ENCODE peak calls at places on chromosomes 1 and 21, in four cellular contexts. D is A673; J is sigmoid colon; N is CD8-positive, alpha-beta T cell. E is an unnamed sample.

GRCh38 chr21:37700641-37701202 is 215.5 kb downstream of the KCNJ6 start:
- DNase-seq in D (peak), J (no peak), N (no peak), E (no peak)

GRCh38 chr1:208855403-208855802 is 611.2 kb upstream of the PLXNA2 start:
- DNase-seq in N (no peak), D (no peak), J (no peak), E (no peak)

GRCh38 chr1:30745156-30745833 is 12.3 kb downstream of the LAPTM5 start:
- DNase-seq in D (no peak), J (no peak), N (no peak), E (no peak)

GRCh38 chr1:228370439-228370940 is 36.1 kb downstream of the TRIM11 start:
- DNase-seq in J (peak), N (no peak), D (no peak), E (no peak)

GRCh38 chr21:43701936-43702784 is 16.8 kb upstream of the PDXK start:
- DNase-seq in J (no peak), D (no peak), N (no peak), E (no peak)

GRCh38 chr1:145956776-145957442 is 908 bp downstream of the LIX1L start:
- DNase-seq in D (no peak), J (peak), N (no peak), E (no peak)

GRCh38 chr1:178189814-178190213 is 95.9 kb downstream of the RASAL2 start:
- DNase-seq in N (no peak), J (no peak), D (peak), E (no peak)

GRCh38 chr1:162215902-162216301 is 146.4 kb downstream of the NOS1AP start:
- DNase-seq in N (no peak), D (peak), J (no peak), E (no peak)

GRCh38 chr1:119367332-119368124 is 1.1 kb upstream of the HAO2 start:
- DNase-seq in D (peak), J (no peak), N (no peak), E (no peak)

GRCh38 chr1:46453449-46453848 is 36.2 kb upstream of the DMBX1 start:
- DNase-seq in D (no peak), N (no peak), J (no peak), E (no peak)

GRCh38 chr21:36959020-36959835 is 7.2 kb downstream of the HLCS start:
- DNase-seq in N (no peak), D (no peak), J (no peak), E (no peak)

GRCh38 chr1:212754193-212754592 is 37.4 kb downstream of the NSL1 start:
- DNase-seq in D (no peak), N (no peak), J (no peak), E (no peak)

GRCh38 chr1:37239225-37239740 is 205.0 kb upstream of the GRIK3 start:
- DNase-seq in D (no peak), J (no peak), N (no peak), E (no peak)

GRCh38 chr1:153534226-153534932 is 1.4 kb downstream of the S100A6 start:
- DNase-seq in D (no peak), N (no peak), J (peak), E (no peak)

GRCh38 chr1:237386362-237387143 is 344.6 kb downstream of the RYR2 start:
- DNase-seq in N (no peak), D (peak), J (no peak), E (no peak)

GRCh38 chr1:222187566-222187965 is 360.3 kb downstream of the HHIPL2 start:
- DNase-seq in D (no peak), J (no peak), N (no peak), E (no peak)

GRCh38 chr21:45876381-45877159 is 105.0 kb upstream of the COL6A1 start:
- DNase-seq in J (peak), N (no peak), D (no peak), E (no peak)

GRCh38 chr21:41659791-41660560 is 106.9 kb downstream of the RIPK4 start:
- DNase-seq in D (no peak), N (no peak), J (no peak), E (peak)

GRCh38 chr1:50796277-50796676 is 163.8 kb downstream of the FAF1 start:
- DNase-seq in J (no peak), D (no peak), N (no peak), E (no peak)

GRCh38 chr1:197399691-197400521 is 131.9 kb downstream of the CRB1 start:
- DNase-seq in D (peak), N (no peak), J (no peak), E (no peak)
- TF ChIP-seq CTCF in D (peak), N (peak), J (no peak), E (no peak)

GRCh38 chr1:16209847-16210407 is 2.5 kb downstream of the ARHGEF19 start:
- DNase-seq in D (no peak), J (no peak), N (no peak), E (no peak)

GRCh38 chr1:16208270-16208987 is 4.0 kb downstream of the ARHGEF19 start:
- DNase-seq in J (no peak), D (no peak), N (no peak), E (no peak)

GRCh38 chr1:16207318-16208269 is 4.9 kb downstream of the ARHGEF19 start:
- DNase-seq in D (no peak), N (no peak), J (peak), E (no peak)

GRCh38 chr1:16210581-16210980 is 1.9 kb downstream of the ARHGEF19 start:
- DNase-seq in D (no peak), J (no peak), N (no peak), E (no peak)

DNA sequence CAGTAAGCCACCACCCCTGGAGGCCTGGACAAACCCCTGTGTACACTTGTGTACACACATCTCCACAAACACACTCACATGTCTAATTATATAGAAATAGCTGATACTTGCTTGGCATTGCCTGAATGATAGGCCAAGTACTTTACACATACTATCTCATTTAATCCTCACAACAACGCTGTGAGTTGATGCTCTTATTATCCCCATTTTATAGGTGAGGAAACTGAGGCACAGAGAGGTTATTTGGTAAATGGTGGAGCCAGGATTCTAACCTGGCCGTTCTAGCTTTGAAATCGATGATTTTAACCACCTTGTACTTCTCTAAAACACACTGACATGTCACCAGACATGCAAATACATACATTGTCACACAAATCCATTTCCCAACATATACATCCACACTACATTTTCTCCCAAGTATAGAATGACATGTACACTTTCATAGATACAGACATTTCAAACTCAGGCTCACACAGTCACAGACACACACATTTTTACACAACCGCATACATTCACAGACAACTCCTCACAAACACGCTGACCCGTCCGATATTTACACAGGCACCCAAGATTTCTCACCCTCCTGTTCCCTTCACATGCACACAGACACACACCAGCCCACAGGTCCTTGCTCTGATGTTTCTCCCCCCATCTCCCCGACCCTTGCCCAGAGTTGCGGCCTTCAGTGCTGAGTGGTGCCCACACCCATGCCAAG is 3.2 kb downstream of the ARHGEF19 start:
- DNase-seq in D (no peak), N (no peak), J (no peak), E (no peak)
- H3K4me3 ChIP-seq in D (no peak), N (no peak), J (no peak), E (no peak)

GRCh38 chr1:203663820-203664219 is 37.2 kb downstream of the ATP2B4 start:
- DNase-seq in D (no peak), N (no peak), J (no peak), E (no peak)
- H3K27ac ChIP-seq in D (no peak), N (no peak), J (peak), E (peak)

GRCh38 chr1:7476402-7476801 is 294.7 kb upstream of the VAMP3 start:
- DNase-seq in J (no peak), N (no peak), D (no peak), E (no peak)

GRCh38 chr1:7475691-7476090 is 295.4 kb upstream of the VAMP3 start:
- DNase-seq in N (no peak), D (no peak), J (no peak), E (no peak)

GRCh38 chr1:7473223-7474142 is 297.6 kb upstream of the VAMP3 start:
- DNase-seq in D (no peak), N (no peak), J (no peak), E (no peak)

GRCh38 chr1:7474143-7474490 is 297.0 kb upstream of the VAMP3 start:
- DNase-seq in J (no peak), N (no peak), D (no peak), E (no peak)

GRCh38 chr1:7474786-7475502 is 296.2 kb upstream of the VAMP3 start:
- DNase-seq in J (no peak), D (no peak), N (no peak), E (no peak)
- TF ChIP-seq CTCF in J (no peak), D (peak), N (no peak), E (no peak)

DNA sequence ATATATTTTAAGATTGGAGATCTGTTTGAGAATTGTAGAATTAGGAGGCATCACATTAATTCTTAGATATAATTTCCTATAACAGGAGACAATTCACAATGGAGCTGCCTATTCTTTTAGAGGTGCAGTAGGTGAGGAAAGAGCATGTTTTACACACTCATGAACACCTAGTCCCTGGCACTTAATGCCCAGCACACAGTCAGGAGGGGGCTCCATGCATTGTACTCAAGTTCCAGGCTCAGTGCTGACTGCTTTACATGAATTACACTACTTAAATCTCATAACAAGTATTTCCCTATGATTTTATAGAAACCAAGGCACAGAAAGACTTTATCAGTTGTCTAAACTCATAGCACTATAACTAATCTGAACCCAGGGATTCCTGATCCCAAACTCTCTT is 360 bp upstream of the GBP3 start:
- DNase-seq in J (no peak), D (no peak), N (no peak), E (no peak)
- H3K4me3 ChIP-seq in J (peak), D (peak), N (peak), E (peak)

GRCh38 chr1:65395887-65396612 is 24.4 kb upstream of the LEPR start:
- DNase-seq in D (no peak), N (no peak), J (no peak), E (no peak)

GRCh38 chr1:65398083-65398482 is 22.4 kb upstream of the LEPR start:
- DNase-seq in N (no peak), D (no peak), J (no peak), E (no peak)

GRCh38 chr1:65399003-65399402 is 21.5 kb upstream of the LEPR start:
- DNase-seq in D (no peak), J (no peak), N (no peak), E (no peak)

DNA sequence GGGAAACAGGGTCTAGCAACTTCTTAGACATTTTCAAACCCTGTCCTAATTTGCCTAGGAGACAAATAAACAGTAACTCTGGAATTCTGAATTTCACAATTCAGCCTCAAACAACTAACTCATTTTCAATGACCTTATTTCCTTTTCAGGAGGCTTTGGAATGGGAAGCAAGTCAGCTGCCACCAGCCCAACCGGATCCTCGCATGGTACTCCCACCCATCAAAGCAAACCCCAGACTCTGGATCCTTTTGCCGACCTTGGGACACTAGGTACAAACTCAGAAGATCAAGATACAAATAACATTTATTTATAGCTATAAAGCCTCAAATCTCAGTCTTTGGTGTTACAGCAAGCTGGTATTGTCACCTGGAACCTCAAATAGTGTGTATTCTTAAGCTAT is 18.9 kb upstream of the LEPR start:
- DNase-seq in N (no peak), D (no peak), J (no peak), E (no peak)
- H3K27ac ChIP-seq in N (no peak), D (no peak), J (no peak), E (no peak)

GRCh38 chr1:53448241-53448841 is 10.9 kb upstream of the DMRTB1 start:
- DNase-seq in J (no peak), D (no peak), N (no peak), E (no peak)

GRCh38 chr1:53449693-53450092 is 9.5 kb upstream of the DMRTB1 start:
- DNase-seq in D (no peak), N (no peak), J (no peak), E (no peak)

GRCh38 chr1:53449026-53449425 is 10.2 kb upstream of the DMRTB1 start:
- DNase-seq in J (no peak), D (no peak), N (no peak), E (no peak)

GRCh38 chr1:53447413-53447812 is 11.8 kb upstream of the DMRTB1 start:
- DNase-seq in J (no peak), N (no peak), D (no peak), E (no peak)

GRCh38 chr1:53450225-53450624 is 9.0 kb upstream of the DMRTB1 start:
- DNase-seq in N (no peak), J (no peak), D (no peak), E (no peak)
- TF ChIP-seq CTCF in N (no peak), J (no peak), D (peak), E (no peak)

GRCh38 chr1:225539069-225539468 is 111.2 kb upstream of the LBR start:
- DNase-seq in D (no peak), J (no peak), N (no peak), E (no peak)

GRCh38 chr1:225539575-225539974 is 111.7 kb upstream of the LBR start:
- DNase-seq in J (no peak), N (no peak), D (no peak), E (no peak)

GRCh38 chr1:225543350-225543749 is 109.6 kb downstream of the ENAH start:
- DNase-seq in D (no peak), N (no peak), J (no peak), E (no peak)

GRCh38 chr1:225544283-225544682 is 108.6 kb downstream of the ENAH start:
- DNase-seq in N (no peak), D (no peak), J (no peak), E (no peak)

DNA sequence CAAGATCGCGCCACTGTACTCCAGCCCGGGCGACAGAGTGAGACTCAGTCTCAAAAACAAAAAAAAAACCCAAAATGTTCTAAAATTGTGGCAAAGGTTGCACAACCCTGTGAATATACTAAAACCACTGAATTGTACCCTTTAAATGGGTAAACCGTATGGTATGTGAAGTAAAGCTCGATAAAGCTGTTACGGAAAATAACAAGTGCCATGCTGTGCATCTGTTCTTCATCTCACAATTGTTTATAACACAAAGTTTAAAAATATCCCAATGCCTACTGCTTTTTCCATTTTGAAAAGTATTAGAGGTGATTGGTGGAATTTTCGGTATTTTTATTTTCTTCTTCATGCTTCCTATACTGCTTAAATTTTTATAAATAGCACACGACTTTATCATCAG is 111.5 kb downstream of the ENAH start:
- DNase-seq in N (no peak), D (no peak), J (no peak), E (no peak)
- H3K4me3 ChIP-seq in N (no peak), D (no peak), J (no peak), E (no peak)

DNA sequence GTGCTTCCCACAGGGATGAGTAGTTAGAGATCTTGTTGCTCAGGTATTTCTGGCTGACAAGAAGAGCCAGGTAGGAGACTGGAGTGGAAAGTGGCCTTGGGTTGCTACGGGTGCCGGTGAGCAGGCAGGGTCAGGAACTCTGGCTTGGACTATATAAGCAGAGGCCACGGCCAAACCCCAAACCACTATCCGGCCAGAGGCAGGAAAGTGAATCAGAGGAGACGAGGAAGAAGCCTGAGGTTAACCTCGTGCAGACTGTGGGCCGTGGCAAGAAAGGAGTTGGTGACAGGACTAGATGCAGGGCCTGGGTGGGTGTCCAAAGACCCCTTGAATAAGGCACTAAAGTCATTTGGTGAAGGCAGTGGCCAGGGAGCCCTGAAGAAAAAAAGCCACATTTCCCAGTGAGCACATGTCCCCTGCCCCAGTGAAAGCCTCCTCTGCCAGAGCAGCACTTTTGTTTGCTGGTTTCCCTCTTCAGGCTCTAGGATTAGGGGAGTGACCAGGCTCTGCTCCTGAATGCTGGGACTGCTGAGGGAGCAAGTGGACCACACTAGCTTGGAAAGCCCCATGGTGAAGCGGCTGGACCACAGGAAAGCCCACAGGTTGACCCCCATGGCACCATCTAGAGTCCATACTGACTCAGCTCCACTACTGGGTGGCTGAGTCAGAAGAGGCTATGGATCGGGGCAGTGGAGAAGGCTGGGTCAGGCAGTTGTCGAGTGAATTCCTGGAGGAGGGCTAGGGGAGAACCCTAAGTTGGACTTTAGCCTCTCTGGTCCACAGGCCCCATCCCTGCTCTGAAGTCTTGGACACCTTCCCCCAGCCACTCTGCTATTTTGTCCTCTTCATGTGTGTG is 23.4 kb downstream of the CSF1 start:
- DNase-seq in J (no peak), D (no peak), N (no peak), E (no peak)
- H3K27ac ChIP-seq in J (no peak), D (no peak), N (no peak), E (no peak)